ENCODE peak calls at places on chromosomes 1 and 21, in seven cellular contexts. One of them, this sample, is unnamed.

GRCh38 chr1:229990326-229990725 is 76.7 kb upstream of the GALNT2 start:
- DNase-seq in T-helper 2 cell: no peak
- DNase-seq in Peyer's patch: no peak
- DNase-seq in anterior cingulate cortex: no peak
- DNase-seq in GDM1: no peak
- DNase-seq in Calu3: no peak
- DNase-seq in NCI-H2029 treated with DMSO at 0.1 percent for 48 hours: no peak
- DNase-seq in this sample: no peak

GRCh38 chr1:243730499-243731150 is 119.4 kb downstream of the AKT3 start:
- DNase-seq in Calu3: peak
- DNase-seq in Peyer's patch: no peak
- DNase-seq in anterior cingulate cortex: peak
- DNase-seq in GDM1: no peak
- DNase-seq in NCI-H2029 treated with DMSO at 0.1 percent for 48 hours: peak
- DNase-seq in T-helper 2 cell: no peak
- DNase-seq in this sample: peak

GRCh38 chr21:44524412-44525371 is 15.3 kb downstream of the KRTAP10-1 start:
- DNase-seq in Calu3: no peak
- DNase-seq in Peyer's patch: no peak
- DNase-seq in T-helper 2 cell: no peak
- DNase-seq in GDM1: no peak
- DNase-seq in NCI-H2029 treated with DMSO at 0.1 percent for 48 hours: no peak
- DNase-seq in anterior cingulate cortex: no peak
- DNase-seq in this sample: no peak

GRCh38 chr1:179815642-179816041 is 62.0 kb downstream of the TOR1AIP2 start:
- DNase-seq in GDM1: no peak
- DNase-seq in NCI-H2029 treated with DMSO at 0.1 percent for 48 hours: no peak
- DNase-seq in Peyer's patch: no peak
- DNase-seq in T-helper 2 cell: no peak
- DNase-seq in anterior cingulate cortex: no peak
- DNase-seq in Calu3: no peak
- DNase-seq in this sample: no peak

GRCh38 chr1:32954183-32954582 is 10.4 kb downstream of the RNF19B start:
- DNase-seq in NCI-H2029 treated with DMSO at 0.1 percent for 48 hours: no peak
- DNase-seq in anterior cingulate cortex: no peak
- DNase-seq in T-helper 2 cell: no peak
- DNase-seq in Peyer's patch: no peak
- DNase-seq in Calu3: peak
- DNase-seq in GDM1: no peak
- DNase-seq in this sample: no peak

GRCh38 chr1:177505905-177506590 is 335.3 kb downstream of the BRINP2 start:
- DNase-seq in NCI-H2029 treated with DMSO at 0.1 percent for 48 hours: no peak
- DNase-seq in Peyer's patch: no peak
- DNase-seq in T-helper 2 cell: no peak
- DNase-seq in GDM1: no peak
- DNase-seq in Calu3: no peak
- DNase-seq in anterior cingulate cortex: no peak
- DNase-seq in this sample: no peak

GRCh38 chr1:202958544-202959275 is 598 bp upstream of the ADIPOR1 start:
- DNase-seq in T-helper 2 cell: peak
- DNase-seq in NCI-H2029 treated with DMSO at 0.1 percent for 48 hours: no peak
- DNase-seq in anterior cingulate cortex: no peak
- DNase-seq in GDM1: no peak
- DNase-seq in Peyer's patch: no peak
- DNase-seq in Calu3: no peak
- DNase-seq in this sample: peak

GRCh38 chr1:207890136-207890738 is 20.7 kb downstream of the CD34 start:
- DNase-seq in GDM1: peak
- DNase-seq in T-helper 2 cell: no peak
- DNase-seq in anterior cingulate cortex: peak
- DNase-seq in Peyer's patch: peak
- DNase-seq in NCI-H2029 treated with DMSO at 0.1 percent for 48 hours: no peak
- DNase-seq in Calu3: peak
- DNase-seq in this sample: no peak

GRCh38 chr1:31798433-31799195 is 17.2 kb downstream of the SPOCD1 start:
- DNase-seq in Peyer's patch: peak
- DNase-seq in NCI-H2029 treated with DMSO at 0.1 percent for 48 hours: no peak
- DNase-seq in anterior cingulate cortex: no peak
- DNase-seq in GDM1: no peak
- DNase-seq in T-helper 2 cell: no peak
- DNase-seq in Calu3: peak
- DNase-seq in this sample: no peak

GRCh38 chr1:17574502-17574901 is 35.0 kb downstream of the ARHGEF10L start:
- DNase-seq in GDM1: no peak
- DNase-seq in anterior cingulate cortex: no peak
- DNase-seq in Peyer's patch: no peak
- DNase-seq in Calu3: no peak
- DNase-seq in NCI-H2029 treated with DMSO at 0.1 percent for 48 hours: peak
- DNase-seq in T-helper 2 cell: no peak
- DNase-seq in this sample: no peak

GRCh38 chr1:236907205-236907604 is 97.0 kb downstream of the MT1HL1 start:
- DNase-seq in NCI-H2029 treated with DMSO at 0.1 percent for 48 hours: no peak
- DNase-seq in Calu3: no peak
- DNase-seq in T-helper 2 cell: no peak
- DNase-seq in anterior cingulate cortex: no peak
- DNase-seq in GDM1: no peak
- DNase-seq in Peyer's patch: no peak
- DNase-seq in this sample: no peak

GRCh38 chr1:167643471-167643870 is 13.4 kb downstream of the RCSD1 start:
- DNase-seq in Peyer's patch: no peak
- DNase-seq in NCI-H2029 treated with DMSO at 0.1 percent for 48 hours: no peak
- DNase-seq in anterior cingulate cortex: no peak
- DNase-seq in Calu3: no peak
- DNase-seq in T-helper 2 cell: no peak
- DNase-seq in GDM1: no peak
- DNase-seq in this sample: no peak

GRCh38 chr1:207644852-207645631 is at the start of gene CR1L:
- DNase-seq in T-helper 2 cell: peak
- DNase-seq in GDM1: no peak
- DNase-seq in NCI-H2029 treated with DMSO at 0.1 percent for 48 hours: peak
- DNase-seq in Calu3: peak
- DNase-seq in Peyer's patch: peak
- DNase-seq in anterior cingulate cortex: peak
- DNase-seq in this sample: no peak

GRCh38 chr1:235266325-235266724 is 61.7 kb downstream of the ARID4B start:
- DNase-seq in Calu3: no peak
- DNase-seq in NCI-H2029 treated with DMSO at 0.1 percent for 48 hours: no peak
- DNase-seq in T-helper 2 cell: no peak
- DNase-seq in anterior cingulate cortex: no peak
- DNase-seq in GDM1: no peak
- DNase-seq in Peyer's patch: no peak
- DNase-seq in this sample: no peak

GRCh38 chr1:226891846-226892533 is 21.6 kb downstream of the PSEN2 start:
- DNase-seq in anterior cingulate cortex: no peak
- DNase-seq in GDM1: peak
- DNase-seq in Calu3: no peak
- DNase-seq in T-helper 2 cell: no peak
- DNase-seq in Peyer's patch: no peak
- DNase-seq in NCI-H2029 treated with DMSO at 0.1 percent for 48 hours: no peak
- DNase-seq in this sample: no peak

GRCh38 chr21:45596704-45597318 is 46.7 kb upstream of the PCBP3 start:
- DNase-seq in Peyer's patch: peak
- DNase-seq in T-helper 2 cell: peak
- DNase-seq in GDM1: peak
- DNase-seq in NCI-H2029 treated with DMSO at 0.1 percent for 48 hours: no peak
- DNase-seq in Calu3: peak
- DNase-seq in anterior cingulate cortex: no peak
- DNase-seq in this sample: no peak

GRCh38 chr1:153629971-153630370 is 1.7 kb downstream of the S100A1 start:
- DNase-seq in T-helper 2 cell: no peak
- DNase-seq in anterior cingulate cortex: peak
- DNase-seq in Peyer's patch: no peak
- DNase-seq in NCI-H2029 treated with DMSO at 0.1 percent for 48 hours: no peak
- DNase-seq in Calu3: no peak
- DNase-seq in GDM1: no peak
- DNase-seq in this sample: no peak

GRCh38 chr1:54323324-54323739 is 82.9 kb downstream of the SSBP3 start:
- DNase-seq in Peyer's patch: no peak
- DNase-seq in GDM1: no peak
- DNase-seq in T-helper 2 cell: no peak
- DNase-seq in NCI-H2029 treated with DMSO at 0.1 percent for 48 hours: no peak
- DNase-seq in Calu3: peak
- DNase-seq in anterior cingulate cortex: no peak
- DNase-seq in this sample: no peak

GRCh38 chr1:117599822-117600221 is 6.0 kb upstream of the TENT5C start:
- DNase-seq in Peyer's patch: peak
- DNase-seq in anterior cingulate cortex: no peak
- DNase-seq in NCI-H2029 treated with DMSO at 0.1 percent for 48 hours: no peak
- DNase-seq in T-helper 2 cell: no peak
- DNase-seq in Calu3: no peak
- DNase-seq in GDM1: no peak
- DNase-seq in this sample: no peak